ENCODE peak calls at places on chromosomes 1 and 21, in ten cellular contexts. One of them, this sample, is unnamed.

GRCh38 chr21:33481314-33481943 is 1.7 kb upstream of the TMEM50B start:
- DNase-seq in stimulated activated CD8-positive, alpha-beta memory T cell treated with anti-CD3 and anti-CD28 coated beads, Interleukin-12 subunit alpha, Interleukin-12 subunit beta, amount 100 ng/mL, for 1 hour: no peak
- DNase-seq in CD8-positive, alpha-beta T cell: no peak
- DNase-seq in T-helper 2 cell: no peak
- DNase-seq in AG10803: no peak
- DNase-seq in DMS53: peak; percentile 18
- DNase-seq in cerebellum: no peak
- DNase-seq in frontal cortex: no peak
- DNase-seq in central memory CD4-positive, alpha-beta T cell: no peak
- DNase-seq in H1: no peak
- DNase-seq in this sample: no peak

GRCh38 chr1:15151377-15151806 is 2.2 kb upstream of the TMEM51 start:
- DNase-seq in cerebellum: no peak
- DNase-seq in H1: no peak
- DNase-seq in central memory CD4-positive, alpha-beta T cell: no peak
- DNase-seq in CD8-positive, alpha-beta T cell: no peak
- DNase-seq in AG10803: no peak
- DNase-seq in DMS53: no peak
- DNase-seq in stimulated activated CD8-positive, alpha-beta memory T cell treated with anti-CD3 and anti-CD28 coated beads, Interleukin-12 subunit alpha, Interleukin-12 subunit beta, amount 100 ng/mL, for 1 hour: no peak
- DNase-seq in frontal cortex: no peak
- DNase-seq in T-helper 2 cell: no peak
- DNase-seq in this sample: no peak

GRCh38 chr1:5949074-5949760 is 43.0 kb downstream of the NPHP4 start:
- DNase-seq in CD8-positive, alpha-beta T cell: no peak
- DNase-seq in central memory CD4-positive, alpha-beta T cell: no peak
- DNase-seq in cerebellum: no peak
- DNase-seq in H1: peak; percentile 48
- DNase-seq in DMS53: peak; percentile 90
- DNase-seq in T-helper 2 cell: no peak
- DNase-seq in stimulated activated CD8-positive, alpha-beta memory T cell treated with anti-CD3 and anti-CD28 coated beads, Interleukin-12 subunit alpha, Interleukin-12 subunit beta, amount 100 ng/mL, for 1 hour: no peak
- DNase-seq in frontal cortex: no peak
- DNase-seq in AG10803: no peak
- DNase-seq in this sample: no peak

GRCh38 chr1:198936371-198937083 is 297.7 kb downstream of the PTPRC start:
- DNase-seq in DMS53: peak; percentile 64
- DNase-seq in T-helper 2 cell: no peak
- DNase-seq in stimulated activated CD8-positive, alpha-beta memory T cell treated with anti-CD3 and anti-CD28 coated beads, Interleukin-12 subunit alpha, Interleukin-12 subunit beta, amount 100 ng/mL, for 1 hour: no peak
- DNase-seq in CD8-positive, alpha-beta T cell: no peak
- DNase-seq in frontal cortex: no peak
- DNase-seq in H1: no peak
- DNase-seq in AG10803: peak; percentile 50
- DNase-seq in central memory CD4-positive, alpha-beta T cell: no peak
- DNase-seq in cerebellum: no peak
- DNase-seq in this sample: peak; percentile 40

GRCh38 chr1:77945345-77945744 is 33.5 kb downstream of the FUBP1 start:
- DNase-seq in central memory CD4-positive, alpha-beta T cell: no peak
- DNase-seq in AG10803: no peak
- DNase-seq in T-helper 2 cell: no peak
- DNase-seq in H1: no peak
- DNase-seq in stimulated activated CD8-positive, alpha-beta memory T cell treated with anti-CD3 and anti-CD28 coated beads, Interleukin-12 subunit alpha, Interleukin-12 subunit beta, amount 100 ng/mL, for 1 hour: no peak
- DNase-seq in cerebellum: no peak
- DNase-seq in DMS53: no peak
- DNase-seq in CD8-positive, alpha-beta T cell: no peak
- DNase-seq in frontal cortex: no peak
- DNase-seq in this sample: no peak

GRCh38 chr1:34984435-34985062 is 598 bp downstream of the TMEM35B start:
- DNase-seq in CD8-positive, alpha-beta T cell: no peak
- DNase-seq in frontal cortex: peak; percentile 61
- DNase-seq in H1: no peak
- DNase-seq in DMS53: peak; percentile 60
- DNase-seq in AG10803: peak; percentile 49
- DNase-seq in stimulated activated CD8-positive, alpha-beta memory T cell treated with anti-CD3 and anti-CD28 coated beads, Interleukin-12 subunit alpha, Interleukin-12 subunit beta, amount 100 ng/mL, for 1 hour: no peak
- DNase-seq in T-helper 2 cell: no peak
- DNase-seq in cerebellum: peak; percentile 38
- DNase-seq in central memory CD4-positive, alpha-beta T cell: no peak
- DNase-seq in this sample: no peak

GRCh38 chr1:24641646-24642151 is 1.4 kb upstream of the SRRM1 start:
- DNase-seq in T-helper 2 cell: no peak
- DNase-seq in stimulated activated CD8-positive, alpha-beta memory T cell treated with anti-CD3 and anti-CD28 coated beads, Interleukin-12 subunit alpha, Interleukin-12 subunit beta, amount 100 ng/mL, for 1 hour: no peak
- DNase-seq in CD8-positive, alpha-beta T cell: peak; percentile 27
- DNase-seq in H1: no peak
- DNase-seq in DMS53: peak; percentile 57
- DNase-seq in central memory CD4-positive, alpha-beta T cell: peak; percentile 37
- DNase-seq in cerebellum: peak; percentile 12
- DNase-seq in AG10803: peak; percentile 37
- DNase-seq in frontal cortex: peak; percentile 21
- DNase-seq in this sample: no peak

GRCh38 chr1:214050513-214051401 is 63.0 kb downstream of the PROX1 start:
- DNase-seq in CD8-positive, alpha-beta T cell: no peak
- DNase-seq in central memory CD4-positive, alpha-beta T cell: no peak
- DNase-seq in DMS53: no peak
- DNase-seq in T-helper 2 cell: no peak
- DNase-seq in frontal cortex: no peak
- DNase-seq in stimulated activated CD8-positive, alpha-beta memory T cell treated with anti-CD3 and anti-CD28 coated beads, Interleukin-12 subunit alpha, Interleukin-12 subunit beta, amount 100 ng/mL, for 1 hour: no peak
- DNase-seq in H1: no peak
- DNase-seq in AG10803: no peak
- DNase-seq in cerebellum: no peak
- DNase-seq in this sample: no peak

GRCh38 chr1:187443939-187444338 is 615.2 kb downstream of the PLA2G4A start:
- DNase-seq in central memory CD4-positive, alpha-beta T cell: no peak
- DNase-seq in cerebellum: no peak
- DNase-seq in stimulated activated CD8-positive, alpha-beta memory T cell treated with anti-CD3 and anti-CD28 coated beads, Interleukin-12 subunit alpha, Interleukin-12 subunit beta, amount 100 ng/mL, for 1 hour: no peak
- DNase-seq in AG10803: no peak
- DNase-seq in DMS53: no peak
- DNase-seq in H1: no peak
- DNase-seq in CD8-positive, alpha-beta T cell: no peak
- DNase-seq in frontal cortex: no peak
- DNase-seq in T-helper 2 cell: no peak
- DNase-seq in this sample: no peak

GRCh38 chr1:203888807-203889251 is 27.4 kb downstream of the SNRPE start:
- DNase-seq in stimulated activated CD8-positive, alpha-beta memory T cell treated with anti-CD3 and anti-CD28 coated beads, Interleukin-12 subunit alpha, Interleukin-12 subunit beta, amount 100 ng/mL, for 1 hour: no peak
- DNase-seq in DMS53: no peak
- DNase-seq in T-helper 2 cell: no peak
- DNase-seq in frontal cortex: no peak
- DNase-seq in cerebellum: no peak
- DNase-seq in AG10803: peak; percentile 75
- DNase-seq in CD8-positive, alpha-beta T cell: no peak
- DNase-seq in H1: no peak
- DNase-seq in central memory CD4-positive, alpha-beta T cell: no peak
- DNase-seq in this sample: peak; percentile 17

GRCh38 chr1:42266253-42267135 is 68.5 kb downstream of the FOXJ3 start:
- DNase-seq in AG10803: no peak
- DNase-seq in T-helper 2 cell: no peak
- DNase-seq in cerebellum: no peak
- DNase-seq in central memory CD4-positive, alpha-beta T cell: no peak
- DNase-seq in frontal cortex: no peak
- DNase-seq in stimulated activated CD8-positive, alpha-beta memory T cell treated with anti-CD3 and anti-CD28 coated beads, Interleukin-12 subunit alpha, Interleukin-12 subunit beta, amount 100 ng/mL, for 1 hour: no peak
- DNase-seq in H1: peak; percentile 46
- DNase-seq in DMS53: peak; percentile 38
- DNase-seq in CD8-positive, alpha-beta T cell: no peak
- DNase-seq in this sample: no peak

GRCh38 chr1:212488436-212489283 is 55.9 kb downstream of the NENF start:
- DNase-seq in T-helper 2 cell: no peak
- DNase-seq in frontal cortex: peak; percentile 42
- DNase-seq in stimulated activated CD8-positive, alpha-beta memory T cell treated with anti-CD3 and anti-CD28 coated beads, Interleukin-12 subunit alpha, Interleukin-12 subunit beta, amount 100 ng/mL, for 1 hour: no peak
- DNase-seq in cerebellum: peak; percentile 6
- DNase-seq in CD8-positive, alpha-beta T cell: no peak
- DNase-seq in H1: no peak
- DNase-seq in AG10803: peak; percentile 72
- DNase-seq in central memory CD4-positive, alpha-beta T cell: no peak
- DNase-seq in DMS53: peak; percentile 99
- DNase-seq in this sample: peak; percentile 77

GRCh38 chr1:214698589-214698988 is 95.6 kb downstream of the CENPF start:
- DNase-seq in AG10803: no peak
- DNase-seq in H1: no peak
- DNase-seq in frontal cortex: no peak
- DNase-seq in central memory CD4-positive, alpha-beta T cell: no peak
- DNase-seq in stimulated activated CD8-positive, alpha-beta memory T cell treated with anti-CD3 and anti-CD28 coated beads, Interleukin-12 subunit alpha, Interleukin-12 subunit beta, amount 100 ng/mL, for 1 hour: no peak
- DNase-seq in cerebellum: no peak
- DNase-seq in T-helper 2 cell: no peak
- DNase-seq in DMS53: no peak
- DNase-seq in CD8-positive, alpha-beta T cell: no peak
- DNase-seq in this sample: no peak

GRCh38 chr21:29645666-29646553 is 293.9 kb downstream of the GRIK1 start:
- DNase-seq in DMS53: no peak
- DNase-seq in central memory CD4-positive, alpha-beta T cell: no peak
- DNase-seq in CD8-positive, alpha-beta T cell: no peak
- DNase-seq in H1: no peak
- DNase-seq in T-helper 2 cell: no peak
- DNase-seq in frontal cortex: no peak
- DNase-seq in cerebellum: no peak
- DNase-seq in AG10803: no peak
- DNase-seq in stimulated activated CD8-positive, alpha-beta memory T cell treated with anti-CD3 and anti-CD28 coated beads, Interleukin-12 subunit alpha, Interleukin-12 subunit beta, amount 100 ng/mL, for 1 hour: no peak
- DNase-seq in this sample: no peak

GRCh38 chr1:201184734-201185453 is 5.7 kb upstream of the IGFN1 start:
- DNase-seq in H1: peak; percentile 51
- DNase-seq in AG10803: peak; percentile 76
- DNase-seq in cerebellum: peak; percentile 32
- DNase-seq in T-helper 2 cell: no peak
- DNase-seq in central memory CD4-positive, alpha-beta T cell: no peak
- DNase-seq in frontal cortex: peak; percentile 36
- DNase-seq in CD8-positive, alpha-beta T cell: no peak
- DNase-seq in stimulated activated CD8-positive, alpha-beta memory T cell treated with anti-CD3 and anti-CD28 coated beads, Interleukin-12 subunit alpha, Interleukin-12 subunit beta, amount 100 ng/mL, for 1 hour: no peak
- DNase-seq in DMS53: peak; percentile 92
- DNase-seq in this sample: peak; percentile 27

GRCh38 chr1:203368624-203369451 is 17.9 kb upstream of the FMOD start:
- DNase-seq in H1: no peak
- DNase-seq in frontal cortex: no peak
- DNase-seq in DMS53: no peak
- DNase-seq in CD8-positive, alpha-beta T cell: no peak
- DNase-seq in AG10803: peak; percentile 96
- DNase-seq in cerebellum: no peak
- DNase-seq in T-helper 2 cell: no peak
- DNase-seq in stimulated activated CD8-positive, alpha-beta memory T cell treated with anti-CD3 and anti-CD28 coated beads, Interleukin-12 subunit alpha, Interleukin-12 subunit beta, amount 100 ng/mL, for 1 hour: no peak
- DNase-seq in central memory CD4-positive, alpha-beta T cell: no peak
- DNase-seq in this sample: no peak

GRCh38 chr1:64282353-64282752 is 78.9 kb downstream of the UBE2U start:
- DNase-seq in central memory CD4-positive, alpha-beta T cell: no peak
- DNase-seq in H1: no peak
- DNase-seq in CD8-positive, alpha-beta T cell: no peak
- DNase-seq in AG10803: no peak
- DNase-seq in frontal cortex: no peak
- DNase-seq in DMS53: peak; percentile 97
- DNase-seq in cerebellum: peak; percentile 2
- DNase-seq in T-helper 2 cell: no peak
- DNase-seq in stimulated activated CD8-positive, alpha-beta memory T cell treated with anti-CD3 and anti-CD28 coated beads, Interleukin-12 subunit alpha, Interleukin-12 subunit beta, amount 100 ng/mL, for 1 hour: no peak
- DNase-seq in this sample: no peak

GRCh38 chr1:51564124-51564523 is 45.1 kb upstream of the EPS15 start:
- DNase-seq in AG10803: peak; percentile 36
- DNase-seq in T-helper 2 cell: no peak
- DNase-seq in cerebellum: no peak
- DNase-seq in frontal cortex: no peak
- DNase-seq in DMS53: peak; percentile 46
- DNase-seq in central memory CD4-positive, alpha-beta T cell: no peak
- DNase-seq in H1: no peak
- DNase-seq in CD8-positive, alpha-beta T cell: no peak
- DNase-seq in stimulated activated CD8-positive, alpha-beta memory T cell treated with anti-CD3 and anti-CD28 coated beads, Interleukin-12 subunit alpha, Interleukin-12 subunit beta, amount 100 ng/mL, for 1 hour: no peak
- DNase-seq in this sample: no peak

GRCh38 chr1:234675561-234675960 is 65.6 kb upstream of the IRF2BP2 start:
- DNase-seq in H1: no peak
- DNase-seq in stimulated activated CD8-positive, alpha-beta memory T cell treated with anti-CD3 and anti-CD28 coated beads, Interleukin-12 subunit alpha, Interleukin-12 subunit beta, amount 100 ng/mL, for 1 hour: no peak
- DNase-seq in T-helper 2 cell: no peak
- DNase-seq in AG10803: no peak
- DNase-seq in cerebellum: no peak
- DNase-seq in DMS53: peak; percentile 56
- DNase-seq in CD8-positive, alpha-beta T cell: no peak
- DNase-seq in central memory CD4-positive, alpha-beta T cell: no peak
- DNase-seq in frontal cortex: no peak
- DNase-seq in this sample: no peak

GRCh38 chr1:226309398-226310122 is 596 bp upstream of the LIN9 start:
- DNase-seq in frontal cortex: no peak
- DNase-seq in T-helper 2 cell: no peak
- DNase-seq in CD8-positive, alpha-beta T cell: no peak
- DNase-seq in DMS53: peak; percentile 72
- DNase-seq in central memory CD4-positive, alpha-beta T cell: no peak
- DNase-seq in stimulated activated CD8-positive, alpha-beta memory T cell treated with anti-CD3 and anti-CD28 coated beads, Interleukin-12 subunit alpha, Interleukin-12 subunit beta, amount 100 ng/mL, for 1 hour: no peak
- DNase-seq in AG10803: peak; percentile 14
- DNase-seq in cerebellum: peak; percentile 21
- DNase-seq in H1: no peak
- DNase-seq in this sample: no peak

GRCh38 chr1:165288301-165289120 is 68.0 kb downstream of the LMX1A start:
- DNase-seq in H1: no peak
- DNase-seq in frontal cortex: no peak
- DNase-seq in stimulated activated CD8-positive, alpha-beta memory T cell treated with anti-CD3 and anti-CD28 coated beads, Interleukin-12 subunit alpha, Interleukin-12 subunit beta, amount 100 ng/mL, for 1 hour: no peak
- DNase-seq in cerebellum: no peak
- DNase-seq in central memory CD4-positive, alpha-beta T cell: no peak
- DNase-seq in CD8-positive, alpha-beta T cell: no peak
- DNase-seq in AG10803: peak; percentile 2
- DNase-seq in T-helper 2 cell: no peak
- DNase-seq in DMS53: peak; percentile 94
- DNase-seq in this sample: no peak

GRCh38 chr1:183279835-183280234 is 93.8 kb downstream of the LAMC2 start:
- DNase-seq in H1: no peak
- DNase-seq in T-helper 2 cell: no peak
- DNase-seq in cerebellum: no peak
- DNase-seq in AG10803: peak; percentile 90
- DNase-seq in DMS53: no peak
- DNase-seq in stimulated activated CD8-positive, alpha-beta memory T cell treated with anti-CD3 and anti-CD28 coated beads, Interleukin-12 subunit alpha, Interleukin-12 subunit beta, amount 100 ng/mL, for 1 hour: no peak
- DNase-seq in central memory CD4-positive, alpha-beta T cell: no peak
- DNase-seq in CD8-positive, alpha-beta T cell: no peak
- DNase-seq in frontal cortex: no peak
- DNase-seq in this sample: no peak

GRCh38 chr1:239816090-239816812 is 275.4 kb upstream of the FMN2 start:
- DNase-seq in DMS53: no peak
- DNase-seq in cerebellum: no peak
- DNase-seq in H1: no peak
- DNase-seq in frontal cortex: no peak
- DNase-seq in stimulated activated CD8-positive, alpha-beta memory T cell treated with anti-CD3 and anti-CD28 coated beads, Interleukin-12 subunit alpha, Interleukin-12 subunit beta, amount 100 ng/mL, for 1 hour: no peak
- DNase-seq in T-helper 2 cell: no peak
- DNase-seq in AG10803: peak; percentile 41
- DNase-seq in CD8-positive, alpha-beta T cell: no peak
- DNase-seq in central memory CD4-positive, alpha-beta T cell: no peak
- DNase-seq in this sample: peak; percentile 60

GRCh38 chr1:56469640-56470371 is 109.6 kb downstream of the PLPP3 start:
- DNase-seq in stimulated activated CD8-positive, alpha-beta memory T cell treated with anti-CD3 and anti-CD28 coated beads, Interleukin-12 subunit alpha, Interleukin-12 subunit beta, amount 100 ng/mL, for 1 hour: no peak
- DNase-seq in AG10803: peak; percentile 58
- DNase-seq in H1: no peak
- DNase-seq in frontal cortex: no peak
- DNase-seq in DMS53: peak; percentile 39
- DNase-seq in cerebellum: no peak
- DNase-seq in T-helper 2 cell: no peak
- DNase-seq in CD8-positive, alpha-beta T cell: no peak
- DNase-seq in central memory CD4-positive, alpha-beta T cell: no peak
- DNase-seq in this sample: no peak

GRCh38 chr1:115238336-115239147 is 99.5 kb downstream of the NGF start:
- DNase-seq in DMS53: peak; percentile 68
- DNase-seq in T-helper 2 cell: no peak
- DNase-seq in CD8-positive, alpha-beta T cell: no peak
- DNase-seq in H1: no peak
- DNase-seq in AG10803: no peak
- DNase-seq in central memory CD4-positive, alpha-beta T cell: no peak
- DNase-seq in cerebellum: no peak
- DNase-seq in stimulated activated CD8-positive, alpha-beta memory T cell treated with anti-CD3 and anti-CD28 coated beads, Interleukin-12 subunit alpha, Interleukin-12 subunit beta, amount 100 ng/mL, for 1 hour: no peak
- DNase-seq in frontal cortex: no peak
- DNase-seq in this sample: no peak

GRCh38 chr21:33847586-33848251 is 67.9 kb downstream of the ATP5PO start:
- DNase-seq in cerebellum: no peak
- DNase-seq in DMS53: no peak
- DNase-seq in H1: no peak
- DNase-seq in stimulated activated CD8-positive, alpha-beta memory T cell treated with anti-CD3 and anti-CD28 coated beads, Interleukin-12 subunit alpha, Interleukin-12 subunit beta, amount 100 ng/mL, for 1 hour: no peak
- DNase-seq in central memory CD4-positive, alpha-beta T cell: no peak
- DNase-seq in T-helper 2 cell: no peak
- DNase-seq in frontal cortex: no peak
- DNase-seq in CD8-positive, alpha-beta T cell: no peak
- DNase-seq in AG10803: no peak
- DNase-seq in this sample: no peak

GRCh38 chr1:83889707-83890106 is 109.2 kb downstream of the TTLL7 start:
- DNase-seq in stimulated activated CD8-positive, alpha-beta memory T cell treated with anti-CD3 and anti-CD28 coated beads, Interleukin-12 subunit alpha, Interleukin-12 subunit beta, amount 100 ng/mL, for 1 hour: no peak
- DNase-seq in H1: no peak
- DNase-seq in T-helper 2 cell: no peak
- DNase-seq in CD8-positive, alpha-beta T cell: no peak
- DNase-seq in frontal cortex: no peak
- DNase-seq in AG10803: no peak
- DNase-seq in central memory CD4-positive, alpha-beta T cell: no peak
- DNase-seq in cerebellum: no peak
- DNase-seq in DMS53: no peak
- DNase-seq in this sample: no peak

GRCh38 chr1:59409986-59410385 is 113.1 kb downstream of the FGGY start:
- DNase-seq in DMS53: no peak
- DNase-seq in cerebellum: no peak
- DNase-seq in T-helper 2 cell: no peak
- DNase-seq in stimulated activated CD8-positive, alpha-beta memory T cell treated with anti-CD3 and anti-CD28 coated beads, Interleukin-12 subunit alpha, Interleukin-12 subunit beta, amount 100 ng/mL, for 1 hour: no peak
- DNase-seq in CD8-positive, alpha-beta T cell: no peak
- DNase-seq in AG10803: no peak
- DNase-seq in central memory CD4-positive, alpha-beta T cell: no peak
- DNase-seq in H1: no peak
- DNase-seq in frontal cortex: no peak
- DNase-seq in this sample: no peak

This sample was measured in LoVo.